ENCODE peak calls at places on chromosomes 11 and 22, in eight cellular contexts. M, U, N, E, W, J, Q and Y are unnamed samples.

GRCh38 chr22:50112151-50113118 is 22.6 kb downstream of the MOV10L1 start:
- DNase-seq in M (no peak), U (peak), N (peak), E (no peak), W (no peak), J (no peak), Q (no peak), Y (no peak)

GRCh38 chr11:102925988-102926387 is 29.5 kb downstream of the MMP13 start:
- DNase-seq in M (no peak), U (no peak), N (no peak), E (no peak), W (no peak), J (no peak), Q (no peak), Y (no peak)

GRCh38 chr11:76837696-76838421 is 22.9 kb upstream of the ACER3 start:
- DNase-seq in M (no peak), U (peak), N (no peak), E (no peak), W (no peak), J (no peak), Q (no peak), Y (no peak)

GRCh38 chr22:19287076-19287724 is 4.3 kb downstream of the CLTCL1 start:
- DNase-seq in M (peak), U (no peak), N (no peak), E (no peak), W (no peak), J (no peak), Q (no peak), Y (no peak)

GRCh38 chr11:17541330-17541885 is 2.8 kb downstream of the USH1C start:
- DNase-seq in M (no peak), U (no peak), N (no peak), E (no peak), W (no peak), J (no peak), Q (no peak), Y (peak)

GRCh38 chr11:35515224-35515623 is 10.2 kb downstream of the PAMR1 start:
- DNase-seq in M (no peak), U (no peak), N (no peak), E (no peak), W (peak), J (no peak), Q (no peak), Y (no peak)

GRCh38 chr22:47281126-47282106 is 519.0 kb downstream of the TBC1D22A start:
- DNase-seq in M (no peak), U (no peak), N (no peak), E (no peak), W (peak), J (no peak), Q (no peak), Y (peak)

GRCh38 chr11:3642071-3642951 is 519 bp upstream of the ART5 start:
- DNase-seq in M (peak), U (peak), N (peak), E (peak), W (no peak), J (peak), Q (peak), Y (peak)

GRCh38 chr11:121606354-121606753 is 153.6 kb upstream of the SORL1-AS1 start:
- DNase-seq in M (no peak), U (no peak), N (no peak), E (no peak), W (no peak), J (no peak), Q (no peak), Y (no peak)

GRCh38 chr22:30649430-30650007 is 13.9 kb downstream of the SLC35E4 start:
- DNase-seq in M (peak), U (peak), N (peak), E (peak), W (peak), J (no peak), Q (no peak), Y (peak)

GRCh38 chr11:131745405-131745804 is 375.0 kb downstream of the NTM start:
- DNase-seq in M (no peak), U (no peak), N (no peak), E (no peak), W (no peak), J (no peak), Q (no peak), Y (no peak)

GRCh38 chr11:1912314-1912878 is 7.1 kb upstream of the TNNT3 start:
- DNase-seq in M (no peak), U (no peak), N (no peak), E (peak), W (no peak), J (no peak), Q (no peak), Y (no peak)

GRCh38 chr11:134202661-134203060 is 21.1 kb downstream of the NCAPD3 start:
- DNase-seq in M (no peak), U (no peak), N (no peak), E (no peak), W (no peak), J (no peak), Q (no peak), Y (no peak)

GRCh38 chr22:31343235-31344191 is 2.6 kb downstream of the PATZ1 start:
- DNase-seq in M (no peak), U (peak), N (no peak), E (peak), W (no peak), J (no peak), Q (no peak), Y (no peak)

GRCh38 chr22:36739185-36739584 is 35.6 kb upstream of the CACNG2 start:
- DNase-seq in M (no peak), U (no peak), N (no peak), E (no peak), W (no peak), J (no peak), Q (no peak), Y (no peak)

GRCh38 chr11:88655163-88655562 is 317.6 kb upstream of the CTSC start:
- DNase-seq in M (no peak), U (no peak), N (no peak), E (no peak), W (no peak), J (no peak), Q (no peak), Y (no peak)

GRCh38 chr11:61679893-61680621 is at the start of gene DAGLA:
- DNase-seq in M (no peak), U (peak), N (peak), E (peak), W (no peak), J (no peak), Q (no peak), Y (peak)

GRCh38 chr11:41413843-41414242 is 45.6 kb downstream of the LRRC4C start:
- DNase-seq in M (no peak), U (no peak), N (no peak), E (no peak), W (no peak), J (no peak), Q (no peak), Y (no peak)

GRCh38 chr11:69138265-69138664 is 17.5 kb upstream of the SMIM38 start:
- DNase-seq in M (peak), U (peak), N (no peak), E (no peak), W (no peak), J (no peak), Q (no peak), Y (peak)

GRCh38 chr11:79269923-79270322 is 170.9 kb downstream of the TENM4 start:
- DNase-seq in M (no peak), U (no peak), N (no peak), E (no peak), W (no peak), J (no peak), Q (no peak), Y (no peak)

GRCh38 chr11:120337896-120338840 is 2.0 kb downstream of the ARHGEF12 start:
- DNase-seq in M (no peak), U (no peak), N (no peak), E (no peak), W (no peak), J (no peak), Q (no peak), Y (peak)

GRCh38 chr11:114622858-114623257 is 27.3 kb upstream of the NXPE4 start:
- DNase-seq in M (no peak), U (no peak), N (no peak), E (no peak), W (no peak), J (no peak), Q (no peak), Y (no peak)

GRCh38 chr11:2511421-2512369 is 66.9 kb downstream of the KCNQ1 start:
- DNase-seq in M (no peak), U (no peak), N (no peak), E (no peak), W (no peak), J (no peak), Q (no peak), Y (no peak)

GRCh38 chr11:30586251-30587144 is at the start of gene MPPED2:
- DNase-seq in M (no peak), U (peak), N (no peak), E (peak), W (no peak), J (no peak), Q (no peak), Y (peak)

GRCh38 chr22:32050678-32051515 is 7.8 kb downstream of the SLC5A1 start:
- DNase-seq in M (peak), U (peak), N (peak), E (no peak), W (peak), J (peak), Q (no peak), Y (peak)

GRCh38 chr11:108754901-108755625 is 90.2 kb downstream of the DDX10 start:
- DNase-seq in M (no peak), U (no peak), N (no peak), E (no peak), W (no peak), J (peak), Q (no peak), Y (no peak)

GRCh38 chr11:46692450-46692849 is 8.0 kb downstream of the ARHGAP1 start:
- DNase-seq in M (no peak), U (no peak), N (no peak), E (no peak), W (no peak), J (no peak), Q (no peak), Y (peak)

GRCh38 chr11:131295986-131296385 is 74.4 kb upstream of the NTM start:
- DNase-seq in M (no peak), U (no peak), N (no peak), E (no peak), W (no peak), J (no peak), Q (no peak), Y (no peak)